ENCODE peak calls at places on chromosomes 11 and 22, in six cellular contexts. I, L, Q, Z, R and P are unnamed samples.

GRCh38 chr11:21511835-21512440 is 680.9 kb upstream of the ANO5 start:
- DNase-seq in Z (no peak), Q (peak; percentile 3), R (peak; percentile 29), I (peak; percentile 71), L (peak; percentile 36), P (peak; percentile 2)

GRCh38 chr11:31397239-31397834 is 27.7 kb downstream of the DNAJC24 start:
- DNase-seq in I (no peak), R (no peak), Z (no peak), L (peak; percentile 25), Q (no peak), P (no peak)

GRCh38 chr11:69644071-69644961 is 3.4 kb downstream of the CCND1 start:
- DNase-seq in Q (no peak), R (peak; percentile 53), I (no peak), Z (no peak), L (peak; percentile 72), P (no peak)

GRCh38 chr22:23898006-23898974 is 4.1 kb downstream of the MIF start:
- DNase-seq in L (no peak), I (no peak), R (no peak), Z (no peak), Q (no peak), P (no peak)

GRCh38 chr22:21571679-21572078 is 4.2 kb downstream of the UBE2L3 start:
- DNase-seq in Q (no peak), I (no peak), L (no peak), Z (no peak), R (no peak), P (no peak)

GRCh38 chr22:38115423-38116205 is 5.1 kb upstream of the BAIAP2L2 start:
- DNase-seq in R (no peak), Z (no peak), L (no peak), I (no peak), Q (no peak), P (no peak)

GRCh38 chr11:62708423-62709261 is 1.2 kb downstream of the GNG3 start:
- DNase-seq in Z (no peak), I (no peak), R (no peak), Q (no peak), L (no peak), P (no peak)

GRCh38 chr11:69297926-69298777 is 4.2 kb downstream of the MYEOV start:
- DNase-seq in I (no peak), Q (peak; percentile 74), Z (peak; percentile 91), R (peak; percentile 50), L (no peak), P (peak; percentile 80)

GRCh38 chr11:133894956-133895549 is 49.7 kb upstream of the SPATA19 start:
- DNase-seq in L (peak; percentile 18), I (no peak), Z (peak; percentile 24), R (no peak), Q (no peak), P (no peak)

GRCh38 chr22:42621505-42622002 is 6.9 kb upstream of the POLDIP3 start:
- DNase-seq in I (peak; percentile 86), R (peak; percentile 79), Q (peak; percentile 88), Z (no peak), L (peak; percentile 89), P (peak; percentile 87)
- TF ChIP-seq TAF1 in I (no peak), R (no peak), Q (no peak), Z (no peak), L (no peak), P (no peak)

GRCh38 chr22:31874821-31875220 is 69.5 kb upstream of the YWHAH start:
- DNase-seq in Z (no peak), R (no peak), L (no peak), Q (no peak), I (no peak), P (no peak)

GRCh38 chr22:31867386-31868153 is 76.8 kb upstream of the YWHAH start:
- DNase-seq in L (no peak), R (peak; percentile 32), I (no peak), Z (no peak), Q (no peak), P (no peak)

GRCh38 chr22:31870890-31871289 is 73.4 kb upstream of the YWHAH start:
- DNase-seq in Q (no peak), L (no peak), R (no peak), Z (no peak), I (no peak), P (no peak)

GRCh38 chr22:31872209-31872608 is 72.1 kb upstream of the YWHAH start:
- DNase-seq in Q (no peak), Z (no peak), R (peak; percentile 39), I (no peak), L (peak; percentile 46), P (no peak)

GRCh38 chr22:31871475-31871874 is 72.9 kb upstream of the YWHAH start:
- DNase-seq in Z (no peak), L (no peak), I (no peak), Q (no peak), R (no peak), P (no peak)
- TF ChIP-seq TAF1 in Z (no peak), L (no peak), I (no peak), Q (no peak), R (no peak), P (no peak)

DNA sequence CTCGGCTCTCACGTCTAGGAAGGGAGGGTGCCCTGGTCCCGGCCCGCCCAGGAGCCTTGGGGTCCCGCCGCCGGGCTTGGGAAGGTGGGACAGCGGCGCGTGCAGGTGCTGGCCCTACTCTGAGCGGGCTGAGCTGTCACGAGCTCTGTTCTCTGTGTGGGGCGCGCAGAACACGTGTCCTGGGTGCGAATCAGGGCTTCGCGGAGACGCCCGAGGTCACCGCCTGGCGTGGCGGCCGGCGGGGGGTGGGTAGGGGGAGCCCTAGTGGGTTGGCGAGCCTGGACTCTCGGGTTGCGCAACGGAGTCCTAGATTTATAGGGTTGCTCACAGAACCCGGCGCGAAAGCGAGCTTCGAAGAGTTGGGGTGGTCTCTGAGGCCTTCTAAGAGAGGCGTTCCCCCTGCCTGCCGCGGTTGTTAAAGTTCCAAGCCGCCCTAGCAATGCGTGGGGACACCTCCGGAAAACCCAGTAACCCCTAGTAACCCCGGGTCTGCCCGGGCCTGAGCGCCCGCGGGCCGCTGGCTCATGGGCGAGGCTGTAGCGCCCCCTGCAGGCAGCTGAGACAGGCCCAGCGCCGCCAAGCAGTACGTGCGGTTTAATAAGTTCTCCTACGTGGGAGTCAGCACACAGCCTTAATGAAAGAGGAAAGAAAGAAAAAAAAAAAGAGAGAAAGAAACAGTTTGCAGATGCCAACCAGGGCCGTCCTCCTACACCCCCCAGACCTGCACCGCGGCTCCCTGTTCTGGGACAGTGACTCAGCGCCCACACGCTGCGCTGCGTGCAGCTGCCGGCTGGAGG is 2.7 kb downstream of the ADM start:
- DNase-seq in L (peak; percentile 91), Q (peak; percentile 71), Z (peak; percentile 60), I (no peak), R (peak; percentile 83), P (peak; percentile 77)
- TF ChIP-seq TAF1 in L (peak; percentile 29), Q (no peak), Z (peak; percentile 36), I (no peak), R (no peak), P (no peak)

DNA sequence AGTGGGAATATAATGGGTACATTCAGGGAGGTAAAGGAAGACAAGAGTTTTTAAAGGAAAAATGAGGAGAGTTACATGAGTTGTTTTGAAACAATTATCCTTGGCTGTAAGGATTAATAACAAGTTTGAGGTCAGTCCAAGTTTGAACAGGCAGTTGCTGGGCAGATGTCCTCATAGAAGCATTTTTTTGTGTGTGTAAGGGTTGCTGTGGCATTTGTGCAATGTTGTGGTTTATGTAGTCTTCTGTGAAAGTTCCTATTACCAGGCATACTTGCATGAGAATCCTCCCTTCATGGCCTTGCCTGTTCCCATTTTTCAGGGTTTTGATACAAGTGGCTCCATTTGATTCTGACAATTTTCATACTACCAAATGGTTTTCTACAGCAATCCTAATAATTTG is 400.2 kb downstream of the KCNA4 start:
- DNase-seq in Q (no peak), I (no peak), R (no peak), Z (no peak), L (no peak), P (no peak)
- TF ChIP-seq TAF1 in Q (no peak), I (no peak), R (no peak), Z (no peak), L (no peak), P (no peak)

DNA sequence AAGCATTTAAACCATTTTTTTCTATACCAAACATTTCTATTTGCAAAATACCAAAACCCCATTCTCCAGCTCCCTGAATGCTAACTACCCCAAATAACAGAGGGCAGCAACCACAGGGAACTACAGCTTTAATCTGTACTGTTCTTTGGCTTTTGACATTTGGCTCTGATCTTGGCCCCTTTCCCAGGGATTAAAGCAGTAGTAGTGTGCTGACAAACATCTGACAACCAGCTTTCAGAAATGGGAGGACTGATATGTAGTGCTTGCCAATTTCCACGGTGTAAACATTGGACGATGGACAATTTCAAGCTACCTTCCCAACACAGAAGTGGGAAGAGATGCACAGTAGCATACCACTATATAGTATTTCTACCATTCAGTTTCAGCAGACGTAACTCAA is 88.4 kb upstream of the TEAD1 start:
- DNase-seq in I (no peak), Q (no peak), Z (no peak), R (no peak), L (no peak), P (no peak)
- TF ChIP-seq TAF1 in I (no peak), Q (no peak), Z (no peak), R (no peak), L (no peak), P (no peak)